ENCODE peak calls at places on chromosomes 11 and 22, in six cellular contexts. A is NCI-H1930, V is COLO829, T is astrocyte of the spinal cord, K is T-cell, Q is AG04449. O is an unnamed sample.

GRCh38 chr11:65575568-65576231 is at the start of gene EHBP1L1:
- DNase-seq in T (peak; percentile 31), K (peak; percentile 71), A (no peak), V (no peak), Q (no peak), O (no peak)

GRCh38 chr11:104015649-104016415 is 20.6 kb upstream of the DDI1 start:
- DNase-seq in A (no peak), K (no peak), V (no peak), Q (no peak), T (no peak), O (no peak)

GRCh38 chr11:30826911-30827310 is 240.8 kb upstream of the MPPED2 start:
- DNase-seq in Q (no peak), T (no peak), V (no peak), K (no peak), A (no peak), O (no peak)

GRCh38 chr11:108483163-108483562 is 15.0 kb downstream of the POGLUT3 start:
- DNase-seq in V (no peak), T (peak; percentile 50), Q (no peak), A (no peak), K (no peak), O (no peak)

GRCh38 chr11:46277313-46277622 is 194 bp upstream of the CREB3L1 start:
- DNase-seq in K (no peak), V (no peak), A (no peak), T (peak; percentile 77), Q (no peak), O (no peak)

GRCh38 chr11:35241531-35241930 is 102.6 kb downstream of the CD44 start:
- DNase-seq in A (no peak), Q (no peak), T (no peak), V (no peak), K (no peak), O (no peak)

GRCh38 chr22:32660292-32660691 is 141.2 kb upstream of the TIMP3 start:
- DNase-seq in V (peak; percentile 92), T (peak; percentile 57), A (peak; percentile 10), K (peak; percentile 30), Q (no peak), O (no peak)

GRCh38 chr11:67648140-67648795 is 2.3 kb downstream of the ACY3 start:
- DNase-seq in A (no peak), K (peak; percentile 53), T (no peak), Q (no peak), V (no peak), O (no peak)

GRCh38 chr22:40482391-40482790 is 112.0 kb downstream of the SGSM3 start:
- DNase-seq in Q (no peak), K (no peak), V (no peak), A (no peak), T (no peak), O (no peak)

GRCh38 chr22:35430897-35431322 is 31.0 kb downstream of the MCM5 start:
- DNase-seq in T (peak; percentile 84), Q (peak; percentile 68), K (peak; percentile 50), A (peak; percentile 10), V (peak; percentile 89), O (peak; percentile 55)

GRCh38 chr11:29018631-29019030 is 910.4 kb downstream of the METTL15 start:
- DNase-seq in A (no peak), Q (peak; percentile 56), T (peak; percentile 85), K (no peak), V (peak; percentile 56), O (peak; percentile 57)

GRCh38 chr11:86360775-86361395 is 13.8 kb upstream of the CCDC81 start:
- DNase-seq in K (no peak), V (peak; percentile 44), T (peak; percentile 67), Q (peak; percentile 29), A (no peak), O (peak; percentile 8)

GRCh38 chr11:69252494-69252845 is 41.5 kb upstream of the MYEOV start:
- DNase-seq in V (no peak), K (no peak), A (no peak), T (no peak), Q (no peak), O (no peak)

GRCh38 chr22:49295465-49295743 is 532.3 kb downstream of the BRD1 start:
- DNase-seq in K (no peak), A (no peak), T (no peak), Q (no peak), V (no peak), O (no peak)

GRCh38 chr11:69278091-69278867 is 15.7 kb upstream of the MYEOV start:
- DNase-seq in A (no peak), V (no peak), Q (no peak), K (no peak), T (peak; percentile 14), O (no peak)

GRCh38 chr22:27686534-27686933 is 115.0 kb downstream of the MN1 start:
- DNase-seq in T (peak; percentile 75), Q (no peak), A (no peak), V (peak; percentile 93), K (no peak), O (peak; percentile 5)

GRCh38 chr22:46289244-46289891 is 7.3 kb upstream of the GTSE1 start:
- DNase-seq in V (no peak), Q (no peak), A (no peak), K (peak; percentile 57), T (no peak), O (no peak)

GRCh38 chr11:127412722-127413121 is 412.2 kb upstream of the KIRREL3 start:
- DNase-seq in V (no peak), A (no peak), K (no peak), T (no peak), Q (no peak), O (no peak)

GRCh38 chr11:27443746-27444465 is 28.7 kb downstream of the LGR4 start:
- DNase-seq in K (no peak), T (no peak), Q (no peak), A (peak; percentile 95), V (peak; percentile 63), O (no peak)

GRCh38 chr22:24066872-24067271 is 55.8 kb downstream of the CABIN1 start:
- DNase-seq in K (no peak), V (no peak), A (no peak), Q (no peak), T (no peak), O (no peak)

GRCh38 chr11:64801591-64802369 is 1.2 kb downstream of the MAP4K2 start:
- DNase-seq in T (no peak), V (no peak), Q (no peak), A (no peak), K (no peak), O (no peak)

GRCh38 chr11:100719362-100719761 is 32.3 kb downstream of the ARHGAP42 start:
- DNase-seq in A (no peak), T (peak; percentile 74), K (no peak), Q (no peak), V (no peak), O (no peak)

GRCh38 chr22:28254396-28254795 is 335.3 kb upstream of the PITPNB start:
- DNase-seq in T (no peak), Q (no peak), K (no peak), A (no peak), V (no peak), O (no peak)

GRCh38 chr11:98734686-98735085 is 286.1 kb upstream of the CNTN5 start:
- DNase-seq in V (no peak), K (no peak), A (no peak), T (no peak), Q (no peak), O (no peak)

GRCh38 chr11:37755526-37755925 is 1157.5 kb upstream of the RAG2 start:
- DNase-seq in T (no peak), A (no peak), K (no peak), Q (no peak), V (no peak), O (no peak)

GRCh38 chr11:117445097-117445658 is 117.5 kb downstream of the CEP164 start:
- DNase-seq in Q (no peak), T (no peak), V (no peak), A (no peak), K (no peak), O (no peak)

GRCh38 chr11:128956401-128957203 is 13.9 kb upstream of the TP53AIP1 start:
- DNase-seq in T (peak; percentile 73), V (peak; percentile 76), K (no peak), Q (peak; percentile 26), A (peak; percentile 36), O (peak; percentile 26)

GRCh38 chr11:17230867-17231851 is 23.4 kb upstream of the PIK3C2A start:
- DNase-seq in K (no peak), A (no peak), T (no peak), Q (no peak), V (no peak), O (no peak)

GRCh38 chr22:30301995-30302809 is 12.9 kb upstream of the CASTOR1 start:
- DNase-seq in K (no peak), Q (no peak), A (no peak), T (peak; percentile 75), V (no peak), O (peak; percentile 52)

GRCh38 chr11:11967669-11968510 is 40.5 kb downstream of the DKK3 start:
- DNase-seq in A (no peak), V (no peak), T (no peak), K (no peak), Q (no peak), O (no peak)

GRCh38 chr11:16737860-16738197 is 618 bp upstream of the C11orf58 start:
- DNase-seq in A (no peak), Q (no peak), K (no peak), T (no peak), V (no peak), O (no peak)

GRCh38 chr11:22832315-22833041 is 2.9 kb upstream of the SVIP start:
- DNase-seq in Q (no peak), T (no peak), K (no peak), V (peak; percentile 21), A (no peak), O (no peak)

GRCh38 chr11:65477271-65478029 is 21.4 kb upstream of the MALAT1 start:
- DNase-seq in K (peak; percentile 81), A (peak; percentile 80), Q (no peak), V (peak; percentile 86), T (peak; percentile 96), O (no peak)

GRCh38 chr22:42418811-42419243 is 13.4 kb downstream of the NFAM1 start:
- DNase-seq in K (no peak), T (no peak), Q (no peak), V (no peak), A (no peak), O (no peak)

GRCh38 chr22:50216684-50217520 is 16.1 kb downstream of the SELENOO start:
- DNase-seq in K (no peak), Q (no peak), V (no peak), A (no peak), T (no peak), O (no peak)

GRCh38 chr22:25748140-25748539 is 6.2 kb downstream of the MYO18B start:
- DNase-seq in K (no peak), T (no peak), A (no peak), V (no peak), Q (no peak), O (no peak)

GRCh38 chr11:2862395-2862949 is 23.1 kb downstream of the CDKN1C start:
- DNase-seq in V (no peak), K (no peak), Q (no peak), A (no peak), T (no peak), O (no peak)

GRCh38 chr11:18853086-18853720 is 61.6 kb upstream of the PTPN5 start:
- DNase-seq in Q (no peak), T (peak; percentile 11), K (no peak), A (no peak), V (no peak), O (no peak)

GRCh38 chr22:39997939-39998726 is 3.4 kb downstream of the FAM83F start:
- DNase-seq in T (peak; percentile 18), V (peak; percentile 90), Q (no peak), A (peak; percentile 28), K (no peak), O (no peak)

O was measured in BJ.